ENCODE peak calls at places on chromosomes 16 and 17, in seven cellular contexts. A is breast epithelium, E is IMR-90, Y is WERI-Rb-1, K is fibroblast of pulmonary artery, U is NT2/D1, M is mesenchymal stem cell. R is an unnamed sample.

GRCh38 chr17:64732336-64733006 is 70.4 kb upstream of the SMURF2 start:
- DNase-seq in M (peak), Y (no peak), K (peak), A (no peak), E (peak), U (no peak), R (no peak)

GRCh38 chr17:38881600-38882191 is 11.8 kb downstream of the LASP1 start:
- DNase-seq in K (peak), E (peak), Y (no peak), M (peak), U (no peak), A (no peak), R (no peak)

GRCh38 chr17:80887639-80888175 is 103.9 kb upstream of the CHMP6 start:
- DNase-seq in A (no peak), M (no peak), Y (no peak), U (no peak), E (no peak), K (no peak), R (no peak)

GRCh38 chr17:51354908-51355307 is 94.6 kb downstream of the UTP18 start:
- DNase-seq in K (no peak), U (no peak), Y (no peak), M (no peak), E (no peak), A (no peak), R (no peak)

GRCh38 chr17:79777844-79778503 is at the start of gene CBX2:
- DNase-seq in U (no peak), K (peak), E (peak), Y (peak), M (peak), A (peak), R (no peak)

GRCh38 chr17:692116-692515 is 22.5 kb downstream of the VPS53 start:
- DNase-seq in A (no peak), U (no peak), M (peak), K (peak), E (peak), Y (no peak), R (no peak)

GRCh38 chr17:55198690-55199370 is 65.9 kb upstream of the HLF start:
- DNase-seq in K (no peak), E (no peak), A (no peak), M (no peak), U (no peak), Y (no peak), R (no peak)

GRCh38 chr16:49620158-49620867 is 235.6 kb downstream of the ZNF423 start:
- DNase-seq in M (peak), A (no peak), K (peak), Y (no peak), U (no peak), E (peak), R (no peak)

GRCh38 chr17:78313735-78314648 is 45.9 kb downstream of the SOCS3 start:
- DNase-seq in Y (no peak), E (peak), A (peak), M (peak), K (peak), U (peak), R (no peak)

GRCh38 chr16:57277586-57277985 is 6.9 kb downstream of the PLLP start:
- DNase-seq in E (peak), Y (peak), K (peak), A (no peak), U (no peak), M (peak), R (no peak)

GRCh38 chr17:3974138-3974687 is 10.0 kb upstream of the ATP2A3 start:
- DNase-seq in M (no peak), U (no peak), E (no peak), K (no peak), A (no peak), Y (no peak), R (no peak)

GRCh38 chr16:26987631-26988030 is 79.1 kb upstream of the C16orf82 start:
- DNase-seq in E (peak), U (no peak), M (peak), A (no peak), K (peak), Y (no peak), R (no peak)

GRCh38 chr17:11135819-11136218 is 105.2 kb upstream of the SHISA6 start:
- DNase-seq in E (no peak), A (no peak), U (no peak), K (no peak), Y (no peak), M (no peak), R (no peak)

GRCh38 chr17:20281860-20282259 is 185.5 kb downstream of the LGALS9B start:
- DNase-seq in Y (no peak), M (no peak), A (no peak), E (no peak), K (no peak), U (no peak), R (no peak)

GRCh38 chr16:14407786-14408399 is 222.2 kb downstream of the PARN start:
- DNase-seq in M (no peak), E (no peak), Y (no peak), U (no peak), A (no peak), K (no peak), R (no peak)

GRCh38 chr17:68909066-68909465 is 46.1 kb downstream of the ABCA8 start:
- DNase-seq in U (no peak), M (peak), A (no peak), K (peak), Y (no peak), E (peak), R (no peak)

GRCh38 chr16:83296505-83296904 is 511.3 kb upstream of the HSBP1 start:
- DNase-seq in A (no peak), M (no peak), U (no peak), K (peak), E (no peak), Y (no peak), R (no peak)

GRCh38 chr16:67206838-67207115 is 7.8 kb downstream of the ELMO3 start:
- DNase-seq in U (no peak), A (no peak), Y (no peak), M (no peak), E (no peak), K (no peak), R (no peak)

GRCh38 chr16:16095646-16096045 is 127.6 kb downstream of the ABCC6 start:
- DNase-seq in A (no peak), E (peak), K (no peak), M (no peak), U (no peak), Y (no peak), R (no peak)

GRCh38 chr17:74877592-74878543 is 5.1 kb upstream of the FDXR start:
- DNase-seq in M (no peak), A (no peak), E (no peak), K (peak), U (no peak), Y (no peak), R (no peak)

GRCh38 chr16:22402191-22402590 is 27.8 kb upstream of the CDR2 start:
- DNase-seq in Y (no peak), A (no peak), K (no peak), U (no peak), E (peak), M (no peak), R (no peak)

GRCh38 chr16:13940397-13940933 is 20.5 kb downstream of the ERCC4 start:
- DNase-seq in M (no peak), Y (no peak), E (no peak), A (no peak), K (no peak), U (no peak), R (no peak)

GRCh38 chr17:64420143-64420670 is 28.7 kb upstream of the MILR1 start:
- DNase-seq in K (peak), E (peak), U (no peak), M (peak), A (no peak), Y (peak), R (no peak)

GRCh38 chr17:9389116-9389515 is 186.5 kb downstream of the STX8 start:
- DNase-seq in A (no peak), K (peak), E (peak), Y (no peak), U (no peak), M (peak), R (no peak)

GRCh38 chr16:75486666-75487313 is 8.5 kb downstream of the CHST6 start:
- DNase-seq in M (no peak), U (no peak), E (no peak), A (no peak), Y (no peak), K (no peak), R (no peak)

GRCh38 chr17:28357061-28357900 is at the start of gene POLDIP2:
- DNase-seq in Y (peak), K (peak), M (peak), A (peak), E (peak), U (peak), R (peak)

GRCh38 chr17:81169870-81170309 is 3.9 kb upstream of the AATK start:
- DNase-seq in U (no peak), A (no peak), E (no peak), Y (no peak), K (no peak), M (no peak), R (no peak)

GRCh38 chr17:65684631-65685030 is 123.2 kb upstream of the AXIN2 start:
- DNase-seq in K (peak), E (peak), M (peak), A (no peak), Y (no peak), U (no peak), R (no peak)

GRCh38 chr17:35879748-35880654 is at the start of gene CCL5:
- DNase-seq in Y (no peak), E (peak), K (peak), U (no peak), A (no peak), M (no peak), R (no peak)

GRCh38 chr17:8041249-8041928 is 2.5 kb downstream of the ALOX15B start:
- DNase-seq in A (no peak), Y (peak), E (peak), U (peak), M (peak), K (peak), R (no peak)

GRCh38 chr17:74277935-74278334 is 3.9 kb downstream of the DNAI2 start:
- DNase-seq in Y (no peak), U (no peak), A (no peak), E (no peak), K (no peak), M (no peak), R (no peak)

GRCh38 chr17:76107507-76107906 is 3.9 kb upstream of the EXOC7 start:
- DNase-seq in K (peak), M (no peak), Y (no peak), U (no peak), A (no peak), E (no peak), R (no peak)

GRCh38 chr17:79542718-79543117 is 68.1 kb downstream of the RBFOX3 start:
- DNase-seq in U (no peak), M (no peak), Y (no peak), A (no peak), E (no peak), K (no peak), R (no peak)

GRCh38 chr17:4232168-4232813 is 31.5 kb downstream of the ANKFY1 start:
- DNase-seq in Y (no peak), K (peak), E (peak), A (no peak), U (no peak), M (peak), R (no peak)

DNA sequence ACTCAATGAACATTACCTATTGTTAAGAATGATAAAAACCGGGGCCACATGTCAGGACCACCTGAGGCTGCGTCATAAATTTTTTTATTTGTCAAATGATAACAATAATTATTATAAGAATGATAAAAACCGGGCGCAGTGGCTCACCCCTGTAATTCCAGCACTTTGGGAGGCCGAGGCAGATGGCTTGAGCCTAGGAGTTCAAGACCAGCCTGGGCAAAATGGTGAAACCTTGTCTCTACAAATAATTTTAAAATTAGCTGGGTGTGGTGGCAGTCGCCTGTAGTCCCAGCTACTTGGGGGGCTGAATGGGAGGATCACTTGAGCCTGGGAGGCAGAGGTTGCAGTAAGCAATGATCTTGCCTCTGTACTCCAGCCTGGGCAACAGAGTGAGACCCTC is 816 bp upstream of the SHMT1 start:
- DNase-seq in Y (no peak), U (no peak), M (no peak), A (no peak), E (no peak), K (no peak), R (no peak)
- H3K4me3 ChIP-seq in Y (no peak), U (no peak), M (no peak), A (no peak), E (no peak), K (no peak), R (no peak)

GRCh38 chr16:88638323-88639230 is at the start of gene IL17C:
- DNase-seq in A (no peak), Y (no peak), U (no peak), K (no peak), E (no peak), M (no peak), R (no peak)
- H3K4me3 ChIP-seq in A (no peak), Y (no peak), U (no peak), K (no peak), E (no peak), M (no peak), R (no peak)

DNA sequence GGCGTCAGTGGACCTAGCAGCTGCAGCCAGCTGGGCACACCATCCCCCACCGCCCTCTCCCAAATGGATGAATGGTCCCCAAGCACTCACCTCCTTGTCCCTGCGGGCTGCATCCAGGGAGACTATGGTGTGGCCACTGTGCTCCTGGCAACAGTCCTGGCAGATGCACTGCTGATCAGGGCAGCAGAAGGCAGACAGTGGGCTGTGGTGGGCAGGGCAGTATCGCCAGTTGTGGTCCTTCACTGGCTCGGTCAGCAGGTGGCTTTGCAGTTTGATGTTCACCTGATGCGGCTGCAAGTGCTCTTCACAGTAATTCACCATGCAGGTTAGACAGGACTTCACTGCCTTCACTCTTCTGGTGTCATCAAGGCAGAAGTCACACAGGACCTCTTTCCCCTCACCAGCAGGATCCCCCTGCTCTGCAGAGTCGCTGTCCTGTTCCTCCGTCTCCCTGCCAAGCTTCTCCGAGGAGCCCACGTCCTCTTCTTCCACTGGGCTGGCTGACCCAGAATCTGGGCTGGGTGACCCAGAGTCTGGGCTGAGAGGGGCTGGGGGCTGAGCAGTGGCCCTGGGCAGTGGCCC is 31.6 kb upstream of the FBXW10B start:
- DNase-seq in E (no peak), K (no peak), M (no peak), Y (no peak), U (no peak), A (no peak), R (no peak)
- H3K4me3 ChIP-seq in E (peak), K (peak), M (peak), Y (no peak), U (peak), A (peak), R (peak)

DNA sequence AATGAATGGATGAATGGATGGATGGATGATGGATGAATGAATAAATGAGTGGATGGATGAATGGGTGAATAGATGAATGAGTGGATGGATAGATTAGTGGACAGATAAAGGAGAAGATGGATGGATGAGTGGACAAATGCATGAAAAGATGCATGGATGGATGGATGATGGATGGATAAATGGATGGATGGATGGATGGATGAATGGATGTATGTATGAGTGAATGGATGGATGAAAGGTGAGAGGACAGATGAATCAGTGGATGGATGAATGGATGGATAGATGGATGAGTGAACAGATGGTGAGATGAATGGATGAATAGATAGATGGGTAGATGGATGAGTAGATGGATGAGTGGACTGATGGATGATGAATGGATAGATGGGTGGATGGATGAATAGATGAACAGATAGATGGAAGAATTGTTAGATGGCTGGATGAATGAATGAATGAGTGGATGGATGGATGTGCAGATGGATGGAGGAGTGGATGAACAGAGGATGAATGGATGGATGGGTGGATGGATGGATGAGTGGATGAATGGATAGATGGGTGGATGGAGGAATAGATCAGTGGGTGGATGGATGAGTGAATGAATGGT is 13.7 kb upstream of the KCNJ12 start:
- DNase-seq in A (no peak), M (no peak), Y (no peak), U (no peak), K (no peak), E (no peak), R (no peak)
- H3K4me3 ChIP-seq in A (no peak), M (no peak), Y (no peak), U (no peak), K (no peak), E (no peak), R (no peak)

DNA sequence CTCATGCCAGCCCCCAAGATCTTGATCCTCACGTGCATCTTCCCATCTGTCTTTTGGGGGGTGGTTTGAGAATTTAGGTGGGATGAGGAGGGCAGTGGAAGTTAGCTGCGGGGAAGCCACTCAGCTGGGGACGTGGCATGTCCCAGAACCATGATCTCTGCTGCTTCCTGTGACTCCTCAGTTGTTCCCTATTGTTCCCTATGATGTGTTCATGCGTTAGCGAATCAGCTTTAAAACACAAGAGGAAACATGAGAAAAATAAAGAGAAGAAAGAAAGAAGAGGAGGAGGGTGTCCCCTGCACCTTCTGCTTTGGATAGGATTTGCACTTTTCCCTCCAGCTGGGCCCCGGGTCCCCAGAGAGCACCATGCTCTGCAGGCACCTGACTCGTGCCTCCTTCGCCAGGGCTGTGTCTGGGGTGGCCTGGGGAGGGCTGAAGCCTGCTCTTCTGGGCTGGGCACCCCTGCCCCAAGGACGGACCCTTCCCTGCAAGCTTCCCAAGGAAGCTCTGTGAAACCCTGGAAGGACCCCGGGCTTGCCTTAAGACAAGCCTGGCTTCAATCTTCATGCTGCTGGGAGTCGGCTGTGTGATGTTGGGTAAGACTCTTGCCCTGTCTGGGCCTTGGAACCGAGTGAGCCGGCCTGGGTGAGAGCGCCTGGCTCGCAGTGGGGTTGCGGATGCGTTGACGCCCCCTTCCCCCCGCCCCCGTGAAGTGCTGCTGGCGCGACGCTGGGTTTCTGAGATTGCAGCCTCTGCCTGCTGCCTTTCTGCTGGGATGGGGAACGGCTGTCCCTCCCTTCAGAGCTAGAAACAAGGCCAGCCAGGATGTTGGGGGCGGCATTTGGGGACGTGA is 62.8 kb upstream of the CIBAR2 start:
- DNase-seq in U (no peak), E (peak), K (peak), A (no peak), M (peak), Y (no peak), R (no peak)
- H3K4me3 ChIP-seq in U (no peak), E (no peak), K (peak), A (no peak), M (peak), Y (no peak), R (peak)

GRCh38 chr17:40415390-40415789 is 2.3 kb downstream of the TOP2A start:
- DNase-seq in M (peak), A (no peak), Y (no peak), U (no peak), E (peak), K (peak), R (no peak)
- H3K4me3 ChIP-seq in M (peak), A (no peak), Y (no peak), U (no peak), E (no peak), K (no peak), R (no peak)

GRCh38 chr16:77794586-77794985 is 6.2 kb downstream of the VAT1L start:
- DNase-seq in E (peak), U (no peak), A (no peak), M (peak), K (peak), Y (no peak), R (no peak)
- H3K4me3 ChIP-seq in E (no peak), U (no peak), A (no peak), M (no peak), K (no peak), Y (no peak), R (no peak)

DNA sequence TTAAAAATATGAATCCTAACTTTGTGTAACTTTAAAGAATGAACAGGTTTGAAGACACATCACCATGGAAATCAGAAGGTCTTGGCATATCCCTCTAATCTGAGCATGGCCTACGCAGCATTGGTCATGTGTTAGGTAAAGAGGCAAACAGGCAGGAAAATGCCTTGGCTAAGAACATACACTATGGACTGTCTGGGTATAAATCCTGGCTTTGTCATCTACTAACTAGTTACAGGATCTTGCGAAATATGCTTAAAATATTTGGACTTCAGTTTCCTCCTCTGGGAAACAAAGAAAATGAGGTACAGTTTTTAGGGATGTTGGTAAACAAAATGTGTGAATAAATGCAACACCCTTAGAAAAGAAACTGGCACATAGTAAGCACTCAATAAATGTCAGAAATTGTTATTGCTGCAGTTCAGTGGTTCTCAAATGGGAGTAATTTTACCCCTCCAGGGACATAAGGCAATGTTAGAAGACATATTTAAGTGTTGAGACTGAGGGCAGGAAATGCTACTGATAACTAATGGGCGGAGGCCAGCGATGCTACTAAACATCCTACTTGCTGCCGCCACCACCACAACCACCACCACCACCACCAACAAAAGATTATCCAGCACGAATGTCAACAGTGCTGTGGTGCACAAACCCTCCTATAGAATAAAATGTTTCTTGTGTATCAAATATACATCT is 770.8 kb upstream of the SOX9 start:
- DNase-seq in K (peak), U (no peak), E (peak), A (no peak), M (peak), Y (no peak), R (no peak)
- H3K4me3 ChIP-seq in K (no peak), U (no peak), E (no peak), A (no peak), M (no peak), Y (no peak), R (no peak)

GRCh38 chr16:28985206-28985605 is 354 bp downstream of the LAT start:
- DNase-seq in M (no peak), Y (no peak), U (no peak), K (no peak), A (no peak), E (no peak), R (no peak)
- H3K4me3 ChIP-seq in M (no peak), Y (no peak), U (no peak), K (no peak), A (peak), E (no peak), R (peak)

R was measured in esophagus muscularis mucosa.